ENCODE peak calls at places on chromosomes 5 and 9, in nine cellular contexts. H is DND-41, F is lower leg skin, E is mucosa of descending colon, D is pancreas, X is astrocyte of the spinal cord, I is IMR-90, N is fibroblast of lung, P is cardiac muscle cell. V is an unnamed sample.

GRCh38 chr9:133335924-133336811 is at the start of gene SURF6:
- DNase-seq in P (peak; percentile 95), F (peak; percentile 97), D (peak; percentile 97), H (peak; percentile 92), E (peak; percentile 94), I (peak; percentile 81), X (peak; percentile 90), N (peak; percentile 82), V (peak; percentile 90)

GRCh38 chr9:134623408-134624066 is 18.1 kb upstream of the COL5A1 start:
- DNase-seq in F (peak; percentile 75), H (no peak), P (no peak), N (no peak), E (no peak), I (no peak), D (peak; percentile 33), X (no peak), V (no peak)

GRCh38 chr9:114233806-114234205 is 78.5 kb downstream of the COL27A1 start:
- DNase-seq in I (no peak), X (no peak), D (no peak), P (no peak), N (no peak), E (peak; percentile 42), H (no peak), F (no peak), V (no peak)

GRCh38 chr5:56625577-56625976 is 189.8 kb upstream of the MAP3K1 start:
- DNase-seq in X (peak; percentile 92), H (no peak), E (no peak), N (peak; percentile 98), D (no peak), P (no peak), I (peak; percentile 96), F (no peak), V (peak; percentile 97)

GRCh38 chr5:96829336-96829735 is 21.6 kb upstream of the ERAP1 start:
- DNase-seq in N (no peak), H (no peak), X (no peak), I (peak; percentile 19), P (no peak), D (no peak), E (no peak), F (no peak), V (no peak)

GRCh38 chr5:66224773-66225553 is 80.9 kb downstream of the SREK1 start:
- DNase-seq in X (no peak), I (no peak), D (no peak), F (no peak), P (no peak), E (no peak), H (no peak), N (no peak), V (no peak)

GRCh38 chr9:88694625-88695024 is 159.6 kb downstream of the NXNL2 start:
- DNase-seq in D (no peak), P (no peak), E (no peak), F (no peak), H (no peak), N (peak; percentile 68), I (peak; percentile 87), X (peak; percentile 37), V (peak; percentile 60)

GRCh38 chr5:95712347-95712958 is 18.7 kb upstream of the RHOBTB3 start:
- DNase-seq in I (peak; percentile 90), D (no peak), X (peak; percentile 78), F (no peak), P (peak; percentile 45), E (no peak), N (peak; percentile 41), H (no peak), V (peak; percentile 75)

GRCh38 chr5:66967102-66967501 is 229.5 kb downstream of the CD180 start:
- DNase-seq in E (no peak), I (peak; percentile 86), H (no peak), X (peak; percentile 72), P (no peak), N (peak; percentile 65), F (no peak), D (no peak), V (peak; percentile 74)

GRCh38 chr9:33480094-33480493 is 6.4 kb upstream of the NOL6 start:
- DNase-seq in D (no peak), I (no peak), X (no peak), F (no peak), P (no peak), H (no peak), E (no peak), N (no peak), V (peak; percentile 22)

GRCh38 chr9:83056180-83056579 is 6.8 kb downstream of the RASEF start:
- DNase-seq in H (no peak), I (no peak), N (no peak), E (no peak), F (no peak), P (no peak), X (no peak), D (no peak), V (no peak)

GRCh38 chr9:133182151-133182550 is 18.4 kb upstream of the GBGT1 start:
- DNase-seq in D (no peak), I (no peak), F (peak; percentile 26), H (no peak), P (no peak), E (no peak), N (no peak), X (no peak), V (no peak)

GRCh38 chr9:104091028-104091590 is 3.0 kb upstream of the SMC2 start:
- DNase-seq in I (peak; percentile 2), H (no peak), P (no peak), E (peak; percentile 19), X (peak; percentile 25), D (no peak), F (no peak), N (peak; percentile 66), V (no peak)

GRCh38 chr9:109986423-109987055 is 206.5 kb downstream of the PALM2AKAP2 start:
- DNase-seq in P (no peak), D (no peak), X (peak; percentile 96), I (peak; percentile 93), E (no peak), F (no peak), H (no peak), N (peak; percentile 91), V (peak; percentile 96)

GRCh38 chr5:96997265-96997859 is 61.5 kb downstream of the LNPEP start:
- DNase-seq in N (peak; percentile 80), E (peak; percentile 31), P (peak; percentile 66), I (peak; percentile 63), H (peak; percentile 32), F (no peak), X (peak; percentile 67), D (no peak), V (peak; percentile 85)

GRCh38 chr5:59819806-59820205 is 73.7 kb downstream of the PDE4D start:
- DNase-seq in E (no peak), P (no peak), N (no peak), D (no peak), H (no peak), F (no peak), X (no peak), I (no peak), V (peak; percentile 81)

GRCh38 chr5:98214240-98215051 is 559.0 kb upstream of the RGMB start:
- DNase-seq in F (no peak), D (peak; percentile 16), N (peak; percentile 84), E (no peak), P (no peak), H (no peak), I (peak; percentile 45), X (peak; percentile 81), V (no peak)

GRCh38 chr9:133609311-133610098 is at the start of gene FAM163B:
- DNase-seq in X (peak; percentile 29), H (no peak), F (no peak), D (peak; percentile 86), I (peak; percentile 22), N (peak; percentile 25), E (peak; percentile 27), P (peak; percentile 89), V (peak; percentile 48)

GRCh38 chr9:78097541-78097940 is 65.9 kb upstream of the GNAQ start:
- DNase-seq in I (no peak), E (no peak), X (no peak), D (no peak), F (no peak), H (no peak), N (no peak), P (no peak), V (peak; percentile 2)

GRCh38 chr9:5013379-5013778 is 28.3 kb downstream of the JAK2 start:
- DNase-seq in N (peak; percentile 32), X (no peak), P (no peak), D (no peak), I (no peak), F (no peak), E (no peak), H (no peak), V (peak; percentile 36)
- TF ChIP-seq CTCF in N (no peak), X (no peak), P (no peak), D (no peak), I (no peak), F (no peak), E (no peak), H (no peak), V (no peak)

GRCh38 chr5:83069406-83069805 is 7.8 kb downstream of the TMEM167A start:
- DNase-seq in N (no peak), X (no peak), E (no peak), P (no peak), D (no peak), I (peak; percentile 40), H (no peak), F (no peak), V (peak; percentile 28)
- H3K4me3 ChIP-seq in N (no peak overlapping the region), X (no peak overlapping the region), E (no peak overlapping the region), P (no peak overlapping the region), D (no peak overlapping the region), I (no peak overlapping the region), H (no peak overlapping the region), F (no peak overlapping the region), V (no peak overlapping the region)

GRCh38 chr5:165227515-165227914 is 1722.1 kb downstream of the MAT2B start:
- DNase-seq in P (no peak), I (no peak), F (no peak), D (no peak), X (no peak), E (no peak), H (no peak), N (no peak), V (peak; percentile 22)
- TF ChIP-seq CTCF in P (no peak), I (no peak), F (no peak), D (peak; percentile 16), X (no peak), E (no peak), H (no peak), N (no peak), V (peak; percentile 32)

DNA sequence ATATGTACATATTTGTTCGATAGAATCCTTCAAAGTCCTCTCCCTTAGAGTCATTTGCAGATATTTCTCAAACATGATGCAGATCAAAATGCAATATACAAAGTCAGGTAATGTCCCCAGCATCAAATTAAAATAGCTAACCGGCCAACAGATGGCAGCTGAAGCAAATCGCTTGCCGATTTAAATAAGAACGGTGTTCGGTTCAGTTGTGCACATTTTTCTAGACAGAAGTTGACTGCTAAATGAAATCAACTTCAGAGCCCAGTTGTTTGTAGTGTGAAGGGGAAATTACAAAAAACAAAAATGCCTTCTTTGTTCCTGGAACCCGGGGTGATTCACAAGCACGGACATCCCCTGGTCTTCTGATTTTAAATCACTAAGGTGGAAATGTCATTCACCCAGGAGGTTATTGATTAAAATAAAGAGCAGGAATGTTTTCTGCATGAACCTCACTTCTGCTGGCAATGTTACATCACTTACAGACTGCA is 219.2 kb downstream of the EBF1 start:
- DNase-seq in E (no peak), H (no peak), P (no peak), F (no peak), X (peak; percentile 35), I (no peak), D (no peak), N (peak; percentile 31), V (peak; percentile 56)
- H3K4me3 ChIP-seq in E (no peak overlapping the region), H (no peak overlapping the region), P (no peak overlapping the region), F (no peak overlapping the region), X (no peak overlapping the region), I (no peak overlapping the region), D (no peak overlapping the region), N (no peak overlapping the region), V (no peak overlapping the region)

GRCh38 chr5:76818844-76819831 is at the start of gene F2RL1:
- DNase-seq in N (peak; percentile 68), H (no peak), D (peak; percentile 93), P (peak; percentile 68), I (peak; percentile 73), X (peak; percentile 90), F (peak; percentile 90), E (peak; percentile 93), V (peak; percentile 89)
- TF ChIP-seq CTCF in N (no peak), H (no peak), D (no peak), P (peak; percentile 8), I (no peak), X (no peak), F (no peak), E (no peak), V (no peak)